ENCODE peak calls at places on chromosomes 6 and 20, in nine cellular contexts. L, W, V, U, A, O, R, K and F are unnamed samples.

GRCh38 chr6:2848851-2849250 is 7.2 kb upstream of the SERPINB1 start:
- DNase-seq in U (no peak), A (no peak), L (no peak), R (no peak), W (no peak), O (no peak), V (no peak), K (no peak), F (no peak)

GRCh38 chr6:155186052-155186658 is 77.7 kb upstream of the CLDN20 start:
- DNase-seq in K (no peak), V (no peak), L (no peak), U (no peak), O (peak), R (peak), W (no peak), A (no peak), F (no peak)

GRCh38 chr20:10962937-10963336 is 289.1 kb upstream of the JAG1 start:
- DNase-seq in K (no peak), U (no peak), R (no peak), A (no peak), L (no peak), V (no peak), O (no peak), W (no peak), F (no peak)

GRCh38 chr6:84707161-84707560 is 57.2 kb downstream of the TBX18 start:
- DNase-seq in A (no peak), O (no peak), V (no peak), W (peak), L (no peak), U (no peak), R (no peak), K (no peak), F (no peak)

GRCh38 chr6:36840471-36841461 is 1.5 kb upstream of the CPNE5 start:
- DNase-seq in A (no peak), R (no peak), U (no peak), W (no peak), L (no peak), V (peak), O (no peak), K (no peak), F (no peak)

GRCh38 chr6:36839819-36840379 is 655 bp upstream of the CPNE5 start:
- DNase-seq in V (no peak), R (no peak), A (no peak), O (no peak), L (no peak), U (no peak), W (no peak), K (no peak), F (no peak)

GRCh38 chr6:79719248-79719975 is 88.3 kb downstream of the SH3BGRL2 start:
- DNase-seq in U (no peak), R (peak), V (no peak), O (peak), L (no peak), A (no peak), K (no peak), W (peak), F (no peak)

GRCh38 chr6:147222160-147222838 is 18.1 kb downstream of the STXBP5 start:
- DNase-seq in V (no peak), W (peak), K (no peak), L (no peak), U (no peak), R (no peak), O (peak), A (no peak), F (no peak)

GRCh38 chr6:37576336-37576737 is 76.6 kb upstream of the CCDC167 start:
- DNase-seq in L (peak), O (peak), W (peak), V (no peak), K (no peak), U (no peak), R (peak), A (no peak), F (no peak)

GRCh38 chr20:23119456-23120216 is 33.5 kb upstream of the CD93 start:
- DNase-seq in W (no peak), K (no peak), O (no peak), R (no peak), V (no peak), L (no peak), U (no peak), A (no peak), F (no peak)

GRCh38 chr20:47295921-47296426 is 60.5 kb downstream of the ZMYND8 start:
- DNase-seq in A (no peak), V (no peak), O (peak), U (peak), L (no peak), W (no peak), K (no peak), R (peak), F (no peak)

GRCh38 chr6:2579241-2579761 is 171.4 kb downstream of the MYLK4 start:
- DNase-seq in A (no peak), V (no peak), U (no peak), W (peak), K (no peak), R (no peak), L (no peak), O (peak), F (no peak)

GRCh38 chr20:45355209-45355608 is 7.0 kb upstream of the SDC4 start:
- DNase-seq in W (peak), L (no peak), O (peak), A (no peak), R (peak), K (no peak), V (no peak), U (no peak), F (no peak)

GRCh38 chr6:161101517-161101916 is 109.9 kb downstream of the MAP3K4 start:
- DNase-seq in A (no peak), R (no peak), U (no peak), K (no peak), L (no peak), V (no peak), O (peak), W (peak), F (no peak)

GRCh38 chr20:45545754-45546453 is 1.3 kb downstream of the EPPIN start:
- DNase-seq in R (peak), V (no peak), O (peak), A (no peak), K (no peak), W (peak), L (peak), U (no peak), F (no peak)

GRCh38 chr6:73648166-73648565 is 5.6 kb downstream of the SLC17A5 start:
- DNase-seq in L (peak), W (peak), V (no peak), O (peak), A (no peak), R (no peak), U (no peak), K (no peak), F (no peak)

GRCh38 chr6:108744244-108744972 is 103.8 kb upstream of the ARMC2 start:
- DNase-seq in A (no peak), O (no peak), L (no peak), W (no peak), V (no peak), U (no peak), K (no peak), R (no peak), F (no peak)

DNA sequence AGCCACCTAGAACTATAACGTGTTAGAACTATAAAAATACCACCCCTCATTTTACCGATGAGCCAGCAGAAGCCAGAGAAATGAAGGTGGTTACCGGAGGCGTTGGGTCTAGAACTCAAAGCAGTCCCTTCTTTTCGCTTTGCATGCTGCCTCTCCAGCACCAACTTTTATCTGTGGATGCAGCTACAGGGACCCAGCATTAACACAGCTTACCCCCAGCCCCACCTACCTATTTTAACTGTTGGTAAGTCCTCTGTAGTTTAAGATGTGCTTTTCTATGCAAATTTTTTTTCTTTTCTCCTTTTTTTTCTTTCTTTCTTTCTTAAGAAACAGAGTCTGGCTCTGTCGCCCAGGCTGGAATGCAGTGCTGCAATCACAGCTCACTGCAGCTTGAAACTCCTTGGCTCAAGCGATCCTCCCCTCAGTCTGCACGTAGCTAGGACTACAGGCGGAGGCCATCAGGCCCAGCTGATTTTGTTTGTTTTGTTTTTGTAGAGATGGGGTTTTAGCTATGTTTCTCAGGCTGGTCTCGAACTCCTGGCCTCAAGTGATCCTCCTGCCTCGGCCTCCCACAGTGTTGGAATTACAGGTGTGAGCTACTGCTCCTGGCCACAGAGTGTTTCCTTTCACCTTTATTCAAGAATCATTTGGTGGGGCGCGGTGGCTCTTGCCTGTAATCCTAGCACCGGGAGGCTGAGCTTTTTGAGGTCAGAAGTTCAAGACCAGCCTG is 6.5 kb upstream of the USP45 start:
- DNase-seq in K (no peak), U (no peak), A (no peak), V (no peak), R (peak), O (peak), L (no peak), W (peak), F (no peak)
- H3K4me3 ChIP-seq in K (peak), U (peak), A (peak), V (peak), R (peak), O (peak), L (peak), W (peak), F (peak)

GRCh38 chr6:135075018-135075417 is 20.4 kb upstream of the HBS1L start:
- DNase-seq in V (no peak), K (no peak), W (no peak), A (no peak), O (no peak), R (no peak), L (no peak), U (no peak), F (no peak)
- TF ChIP-seq CTCF in V (no peak), K (no peak), W (no peak), A (no peak), O (no peak), R (no peak), L (no peak), U (no peak), F (peak)

GRCh38 chr6:142857609-142858195 is 87.3 kb downstream of the HIVEP2 start:
- DNase-seq in L (no peak), V (no peak), R (no peak), W (no peak), A (no peak), O (no peak), U (no peak), K (no peak), F (no peak)
- H3K4me3 ChIP-seq in L (no peak), V (no peak), R (no peak), W (no peak), A (no peak), O (no peak), U (no peak), K (no peak), F (no peak)

GRCh38 chr20:41349266-41349665 is 8.6 kb downstream of the LPIN3 start:
- DNase-seq in V (no peak), K (no peak), W (no peak), R (no peak), A (no peak), L (no peak), U (no peak), O (no peak), F (no peak)

GRCh38 chr20:41349943-41350342 is 9.3 kb downstream of the LPIN3 start:
- DNase-seq in L (no peak), O (no peak), A (no peak), U (no peak), W (no peak), R (no peak), K (no peak), V (no peak), F (no peak)

GRCh38 chr20:41352666-41353065 is 12.0 kb downstream of the LPIN3 start:
- DNase-seq in O (no peak), A (no peak), R (no peak), W (no peak), V (no peak), U (no peak), K (no peak), L (no peak), F (no peak)

GRCh38 chr20:41353530-41353929 is 12.9 kb downstream of the LPIN3 start:
- DNase-seq in A (no peak), O (no peak), K (no peak), V (no peak), L (no peak), R (no peak), W (no peak), U (no peak), F (no peak)

GRCh38 chr20:41352106-41352505 is 11.5 kb downstream of the LPIN3 start:
- DNase-seq in R (no peak), V (no peak), A (no peak), U (no peak), O (no peak), K (no peak), W (no peak), L (no peak), F (no peak)
- TF ChIP-seq CTCF in R (no peak), V (no peak), A (no peak), U (no peak), O (peak), K (no peak), W (peak), L (peak), F (no peak)

DNA sequence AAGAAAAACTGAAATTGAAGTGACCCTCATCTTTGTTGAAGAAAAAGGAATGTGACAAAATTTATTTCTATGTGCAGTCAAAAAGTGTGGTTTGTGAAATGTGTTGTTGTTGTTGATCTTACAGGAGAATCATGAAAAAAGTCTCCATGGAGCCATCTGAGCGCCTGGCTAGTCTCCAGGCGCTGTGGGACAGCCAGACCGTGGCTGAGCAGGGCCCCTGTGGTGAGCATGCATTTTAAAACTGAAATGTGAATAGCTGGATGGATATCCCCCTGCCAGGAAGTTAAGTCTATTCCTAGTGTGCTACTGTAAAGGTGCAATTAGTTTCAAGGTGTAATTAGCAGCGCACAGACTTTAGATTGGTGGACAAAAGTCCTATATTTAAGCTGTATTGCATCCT is 170.6 kb downstream of the CARMIL1 start:
- DNase-seq in W (peak), L (no peak), K (no peak), U (no peak), A (no peak), V (no peak), R (no peak), O (no peak), F (no peak)
- H3K4me3 ChIP-seq in W (no peak), L (no peak), K (no peak), U (no peak), A (no peak), V (no peak), R (no peak), O (no peak), F (no peak)